ENCODE peak calls at places on chromosomes 5 and 9, in four cellular contexts. W is neural crest cell, Y is GM10248, R is astrocyte of the spinal cord. O is an unnamed sample.

GRCh38 chr5:89034588-89034987 is 151.6 kb upstream of the MEF2C start:
- DNase-seq in W (no peak), Y (peak; percentile 9), R (peak; percentile 18), O (no peak)

GRCh38 chr9:127846451-127847154 is 7.9 kb downstream of the ENG start:
- DNase-seq in W (no peak), Y (no peak), R (no peak), O (no peak)

GRCh38 chr5:53006920-53007890 is 18.1 kb downstream of the ITGA2 start:
- DNase-seq in W (no peak), Y (no peak), R (no peak), O (no peak)

GRCh38 chr9:133768371-133768858 is 30.3 kb upstream of the SARDH start:
- DNase-seq in W (no peak), Y (no peak), R (no peak), O (no peak)

GRCh38 chr5:42620579-42621216 is 135.9 kb upstream of the CCDC152 start:
- DNase-seq in W (no peak), Y (no peak), R (no peak), O (no peak)

GRCh38 chr5:135100431-135100830 is 66.4 kb upstream of the PITX1 start:
- DNase-seq in W (no peak), Y (no peak), R (no peak), O (no peak)

GRCh38 chr9:123343428-123344272 is 12.3 kb upstream of the CRB2 start:
- DNase-seq in W (no peak), Y (peak; percentile 81), R (no peak), O (peak; percentile 83)

GRCh38 chr9:75593920-75594319 is 296.6 kb upstream of the PCSK5 start:
- DNase-seq in W (no peak), Y (no peak), R (no peak), O (no peak)

GRCh38 chr5:132474131-132474723 is 16.3 kb downstream of the IRF1 start:
- DNase-seq in W (no peak), Y (no peak), R (no peak), O (no peak)

GRCh38 chr9:84136119-84136868 is 155.7 kb downstream of the RMI1 start:
- DNase-seq in W (no peak), Y (no peak), R (peak; percentile 68), O (no peak)

GRCh38 chr5:152170350-152170749 is 234.7 kb downstream of the NMUR2 start:
- DNase-seq in W (no peak), Y (no peak), R (no peak), O (no peak)

GRCh38 chr5:52491071-52491828 is 296.5 kb upstream of the ITGA1 start:
- DNase-seq in W (no peak), Y (no peak), R (no peak), O (no peak)

GRCh38 chr9:134680393-134681060 is 38.9 kb downstream of the COL5A1 start:
- DNase-seq in W (no peak), Y (no peak), R (no peak), O (no peak)

GRCh38 chr5:72834919-72835318 is 18.5 kb downstream of the TNPO1 start:
- DNase-seq in W (no peak), Y (no peak), R (no peak), O (no peak)

GRCh38 chr5:155897761-155898160 is 429.2 kb upstream of the SGCD start:
- DNase-seq in W (no peak), Y (no peak), R (no peak), O (no peak)

GRCh38 chr5:134736173-134736812 is 2.1 kb upstream of the CAMLG start:
- DNase-seq in W (no peak), Y (no peak), R (no peak), O (no peak)

GRCh38 chr9:115328677-115329076 is 210.7 kb upstream of the TNC start:
- DNase-seq in W (no peak), Y (no peak), R (no peak), O (no peak)

GRCh38 chr5:109038209-109038840 is 290.6 kb downstream of the FER start:
- DNase-seq in W (no peak), Y (no peak), R (no peak), O (no peak)

GRCh38 chr9:127506117-127506813 is 55.0 kb downstream of the LRSAM1 start:
- DNase-seq in W (no peak), Y (no peak), R (no peak), O (no peak)

GRCh38 chr9:137053944-137054931 is at the start of gene ENTPD2:
- DNase-seq in W (no peak), Y (peak; percentile 75), R (no peak), O (peak; percentile 81)

GRCh38 chr5:40486437-40487270 is 193.1 kb upstream of the PTGER4 start:
- DNase-seq in W (no peak), Y (peak; percentile 5), R (peak; percentile 27), O (peak; percentile 7)

GRCh38 chr5:178192244-178192643 is 5.1 kb upstream of the GMCL2 start:
- DNase-seq in W (no peak), Y (no peak), R (no peak), O (no peak)

GRCh38 chr5:78543292-78543691 is 105.3 kb downstream of the LHFPL2 start:
- DNase-seq in W (no peak), Y (no peak), R (no peak), O (no peak)

GRCh38 chr5:20030125-20030524 is 42.1 kb upstream of the CDH18 start:
- DNase-seq in W (no peak), Y (no peak), R (no peak), O (no peak)

GRCh38 chr5:148687427-148687826 is 33.1 kb upstream of the HTR4 start:
- DNase-seq in W (no peak), Y (no peak), R (peak; percentile 17), O (no peak)

GRCh38 chr5:129460121-129460950 is at the start of gene ADAMTS19:
- DNase-seq in W (peak; percentile 32), Y (peak; percentile 31), R (peak; percentile 52), O (peak; percentile 65)

GRCh38 chr5:135326296-135327240 is 72.5 kb downstream of the MACROH2A1 start:
- DNase-seq in W (no peak), Y (no peak), R (no peak), O (no peak)

GRCh38 chr9:34377402-34377741 is 674 bp upstream of the MYORG start:
- DNase-seq in W (no peak), Y (peak; percentile 16), R (no peak), O (no peak)

GRCh38 chr5:42927730-42928129 is 112.4 kb downstream of the ANXA2R start:
- DNase-seq in W (no peak), Y (no peak), R (no peak), O (no peak)

GRCh38 chr9:137602661-137603060 is 2.8 kb upstream of the ARRDC1 start:
- DNase-seq in W (no peak), Y (no peak), R (no peak), O (no peak)

GRCh38 chr5:8349855-8350254 is 480.9 kb downstream of the MTRR start:
- DNase-seq in W (no peak), Y (no peak), R (no peak), O (peak; percentile 12)

GRCh38 chr9:127187231-127187956 is 65.0 kb upstream of the ANGPTL2 start:
- DNase-seq in W (no peak), Y (no peak), R (peak; percentile 95), O (no peak)

GRCh38 chr5:113201715-113202114 is 225.1 kb downstream of the DCP2 start:
- DNase-seq in W (no peak), Y (no peak), R (no peak), O (no peak)

GRCh38 chr5:174097486-174098185 is 52.1 kb downstream of the NSG2 start:
- DNase-seq in W (no peak), Y (no peak), R (no peak), O (no peak)

GRCh38 chr9:114558027-114558675 is 29.4 kb upstream of the ATP6V1G1 start:
- DNase-seq in W (no peak), Y (no peak), R (no peak), O (no peak)

GRCh38 chr9:133050781-133051180 is 11.0 kb upstream of the CEL start:
- DNase-seq in W (no peak), Y (no peak), R (no peak), O (peak; percentile 14)

GRCh38 chr5:139141841-139142240 is 56.3 kb downstream of the SIL1 start:
- DNase-seq in W (no peak), Y (no peak), R (peak; percentile 91), O (no peak)

DNA sequence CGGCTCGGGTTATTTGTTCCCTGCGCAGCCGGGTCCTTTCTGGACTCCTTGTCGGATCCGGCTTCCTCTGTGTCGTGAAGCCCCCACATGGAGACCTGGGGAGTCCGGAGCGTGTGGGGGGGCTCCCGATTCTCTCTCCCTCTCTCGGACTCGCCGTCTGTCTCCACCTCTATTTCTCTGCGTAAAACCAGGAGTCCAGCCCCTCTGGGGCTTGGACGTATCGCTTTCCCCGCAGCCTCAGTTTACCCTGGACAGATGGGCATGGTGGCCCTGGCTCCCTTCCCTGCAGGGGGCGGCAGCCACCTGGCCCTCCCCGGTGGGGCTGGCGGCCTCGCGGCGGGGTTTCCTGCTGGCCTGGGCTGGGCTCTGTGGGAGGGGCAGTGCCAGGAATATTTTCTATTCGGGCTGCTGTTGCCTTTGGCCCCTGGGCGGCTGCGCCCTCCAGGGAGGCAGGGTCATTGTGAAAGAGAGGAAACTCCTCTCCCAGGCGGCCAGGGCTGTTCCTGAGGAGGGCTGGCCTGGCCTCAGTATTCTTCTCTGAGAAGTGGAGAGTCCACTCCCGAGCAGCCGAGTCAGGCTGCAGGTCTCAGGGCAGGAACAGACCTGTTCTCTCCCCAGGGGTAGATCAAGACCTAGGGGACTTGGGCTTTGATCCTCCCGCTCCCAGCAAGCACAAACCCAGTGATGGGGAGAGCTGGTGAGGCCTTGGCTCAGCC is 665 bp downstream of the ASS1 start:
- DNase-seq in W (no peak), Y (no peak), R (peak; percentile 39), O (no peak)
- TF ChIP-seq CTCF in W (no peak), Y (no peak), R (no peak), O (no peak)

DNA sequence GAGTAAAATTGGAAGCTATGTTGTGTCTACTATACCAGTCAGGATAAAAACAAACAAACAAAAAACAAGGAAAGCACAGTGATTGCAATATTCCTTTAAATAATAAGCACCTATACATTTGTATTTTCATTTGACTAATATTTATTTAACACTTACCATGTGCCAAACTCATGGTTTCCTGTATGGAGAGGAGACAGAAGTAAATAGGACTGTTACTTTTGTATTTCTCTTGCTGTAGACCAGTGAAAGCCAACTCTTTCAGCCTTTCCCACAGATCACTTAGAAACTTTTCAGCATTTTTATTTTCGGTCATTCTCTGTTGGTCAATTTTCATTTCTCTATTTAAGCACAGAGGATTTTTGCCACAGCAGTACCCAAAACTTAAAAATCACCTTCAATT is 4.5 kb downstream of the CMYA5 start:
- DNase-seq in W (no peak), Y (no peak), R (no peak), O (no peak)
- TF ChIP-seq CTCF in W (no peak), Y (no peak), R (no peak), O (no peak)

DNA sequence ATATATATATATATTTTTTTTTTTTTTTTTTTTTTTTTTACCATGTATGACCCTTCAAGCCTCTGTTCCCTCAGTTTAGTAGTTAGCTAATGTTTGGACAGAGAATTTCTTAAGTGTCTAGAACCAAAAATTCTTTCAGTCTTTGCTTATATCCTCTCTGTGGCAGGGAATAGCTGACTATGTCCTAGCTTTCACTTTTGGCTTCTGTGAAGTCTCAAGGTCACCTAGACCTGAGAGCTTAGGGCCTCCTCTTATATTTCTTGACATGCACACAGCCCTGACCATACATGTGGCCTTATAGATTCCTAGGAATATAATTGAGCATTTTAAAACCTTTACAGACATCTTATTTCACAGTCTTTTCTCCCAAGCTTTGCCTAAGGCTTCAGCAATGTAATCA is 930.8 kb upstream of the CDH9 start:
- DNase-seq in W (no peak), Y (no peak), R (no peak), O (no peak)
- TF ChIP-seq CTCF in W (no peak), Y (no peak), R (no peak), O (no peak)

DNA sequence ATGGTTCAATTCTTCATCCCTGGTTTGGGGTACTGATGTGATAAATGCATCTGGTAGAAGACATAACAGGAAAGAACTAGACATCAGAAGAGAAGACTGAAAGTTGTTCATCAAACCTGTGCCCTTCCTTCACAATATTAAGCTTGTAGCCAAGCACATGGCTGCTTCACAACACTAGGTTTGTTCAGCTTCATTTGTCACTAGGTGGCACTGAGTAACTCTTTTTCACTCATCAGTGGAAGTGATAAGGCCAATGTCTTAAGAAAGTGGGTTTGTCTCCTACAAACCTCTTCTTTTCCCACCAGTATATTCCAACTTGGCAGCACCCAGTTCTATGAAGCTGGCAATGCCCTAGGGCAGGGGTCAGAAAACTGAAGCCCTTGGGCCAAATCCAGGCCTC is 26.9 kb downstream of the ZNF484 start:
- DNase-seq in W (no peak), Y (no peak), R (no peak), O (no peak)
- TF ChIP-seq CTCF in W (no peak), Y (no peak), R (no peak), O (no peak)

O was measured in GM13977.